ENCODE peak calls at places on chromosomes 5 and 9, in five cellular contexts. One of them, this sample, is unnamed.

GRCh38 chr9:22037954-22038690 is 29.0 kb upstream of the CDKN2B start:
- DNase-seq in A549: no peak
- DNase-seq in HepG2: no peak
- DNase-seq in H1: no peak
- DNase-seq in GM12878: no peak
- DNase-seq in this sample: no peak

GRCh38 chr9:105281926-105282325 is 37.5 kb downstream of the SLC44A1 start:
- DNase-seq in A549: no peak
- DNase-seq in HepG2: no peak
- DNase-seq in H1: no peak
- DNase-seq in GM12878: no peak
- DNase-seq in this sample: no peak

GRCh38 chr5:171989276-171989675 is 17.2 kb downstream of the FBXW11 start:
- DNase-seq in A549: no peak
- DNase-seq in HepG2: no peak
- DNase-seq in H1: no peak
- DNase-seq in GM12878: peak
- DNase-seq in this sample: no peak

GRCh38 chr5:71587709-71588532 is 781 bp downstream of the MCCC2 start:
- DNase-seq in A549: peak
- DNase-seq in HepG2: peak
- DNase-seq in H1: no peak
- DNase-seq in GM12878: no peak
- DNase-seq in this sample: peak

GRCh38 chr9:110443146-110443877 is 105.6 kb upstream of the TXNDC8 start:
- DNase-seq in A549: peak
- DNase-seq in HepG2: peak
- DNase-seq in H1: no peak
- DNase-seq in GM12878: no peak
- DNase-seq in this sample: no peak

GRCh38 chr9:115913666-115914065 is 239.9 kb upstream of the PAPPA start:
- DNase-seq in A549: no peak
- DNase-seq in HepG2: no peak
- DNase-seq in H1: no peak
- DNase-seq in GM12878: no peak
- DNase-seq in this sample: no peak

GRCh38 chr9:78029601-78030552 is 1.7 kb downstream of the GNAQ start:
- DNase-seq in A549: peak
- DNase-seq in HepG2: no peak
- DNase-seq in H1: no peak
- DNase-seq in GM12878: no peak
- DNase-seq in this sample: peak

GRCh38 chr5:119400248-119400647 is 44.4 kb downstream of the TNFAIP8 start:
- DNase-seq in A549: peak
- DNase-seq in HepG2: no peak
- DNase-seq in H1: no peak
- DNase-seq in GM12878: no peak
- DNase-seq in this sample: no peak

GRCh38 chr9:92724528-92725265 is 39.9 kb downstream of the BICD2 start:
- DNase-seq in A549: no peak
- DNase-seq in HepG2: no peak
- DNase-seq in H1: no peak
- DNase-seq in GM12878: no peak
- DNase-seq in this sample: no peak

GRCh38 chr5:149549461-149550266 is 1.6 kb downstream of the CSNK1A1 start:
- DNase-seq in A549: peak
- DNase-seq in HepG2: peak
- DNase-seq in H1: no peak
- DNase-seq in GM12878: peak
- DNase-seq in this sample: peak

GRCh38 chr5:6806668-6807067 is 93.4 kb downstream of the TENT4A start:
- DNase-seq in A549: no peak
- DNase-seq in HepG2: no peak
- DNase-seq in H1: no peak
- DNase-seq in GM12878: no peak
- DNase-seq in this sample: no peak

GRCh38 chr9:22452415-22453010 is 5.9 kb downstream of the DMRTA1 start:
- DNase-seq in A549: peak
- DNase-seq in HepG2: peak
- DNase-seq in H1: no peak
- DNase-seq in GM12878: no peak
- DNase-seq in this sample: no peak

GRCh38 chr5:1321576-1321975 is 23.3 kb downstream of the CLPTM1L start:
- DNase-seq in A549: no peak
- DNase-seq in HepG2: no peak
- DNase-seq in H1: no peak
- DNase-seq in GM12878: no peak
- DNase-seq in this sample: no peak

GRCh38 chr5:180115326-180116076 is 43.9 kb upstream of the RNF130 start:
- DNase-seq in A549: no peak
- DNase-seq in HepG2: no peak
- DNase-seq in H1: no peak
- DNase-seq in GM12878: no peak
- DNase-seq in this sample: no peak

GRCh38 chr5:124764992-124765611 is 18.7 kb upstream of the ZNF608 start:
- DNase-seq in A549: no peak
- DNase-seq in HepG2: peak
- DNase-seq in H1: no peak
- DNase-seq in GM12878: no peak
- DNase-seq in this sample: no peak

GRCh38 chr5:124760608-124761390 is 14.4 kb upstream of the ZNF608 start:
- DNase-seq in A549: no peak
- DNase-seq in HepG2: no peak
- DNase-seq in H1: no peak
- DNase-seq in GM12878: no peak
- DNase-seq in this sample: no peak

GRCh38 chr5:124764585-124764984 is 18.1 kb upstream of the ZNF608 start:
- DNase-seq in A549: no peak
- DNase-seq in HepG2: no peak
- DNase-seq in H1: no peak
- DNase-seq in GM12878: no peak
- DNase-seq in this sample: no peak
- TF ChIP-seq KDM1A in A549: no peak
- TF ChIP-seq KDM1A in HepG2: no peak
- TF ChIP-seq KDM1A in H1: no peak
- TF ChIP-seq KDM1A in GM12878: no peak
- TF ChIP-seq KDM1A in this sample: no peak

GRCh38 chr5:158979749-158980521 is 119.8 kb downstream of the EBF1 start:
- DNase-seq in A549: peak
- DNase-seq in HepG2: no peak
- DNase-seq in H1: no peak
- DNase-seq in GM12878: no peak
- DNase-seq in this sample: no peak
- TF ChIP-seq HDAC2 in A549: no peak
- TF ChIP-seq HDAC2 in HepG2: no peak
- TF ChIP-seq HDAC2 in H1: no peak
- TF ChIP-seq HDAC2 in GM12878: no peak
- TF ChIP-seq HDAC2 in this sample: no peak

GRCh38 chr5:59424515-59424914 is 469.0 kb downstream of the PDE4D start:
- DNase-seq in A549: no peak
- DNase-seq in HepG2: no peak
- DNase-seq in H1: no peak
- DNase-seq in GM12878: no peak
- DNase-seq in this sample: no peak
- TF ChIP-seq KDM1A in A549: no peak
- TF ChIP-seq KDM1A in HepG2: no peak
- TF ChIP-seq KDM1A in H1: no peak
- TF ChIP-seq KDM1A in GM12878: no peak
- TF ChIP-seq KDM1A in this sample: no peak

DNA sequence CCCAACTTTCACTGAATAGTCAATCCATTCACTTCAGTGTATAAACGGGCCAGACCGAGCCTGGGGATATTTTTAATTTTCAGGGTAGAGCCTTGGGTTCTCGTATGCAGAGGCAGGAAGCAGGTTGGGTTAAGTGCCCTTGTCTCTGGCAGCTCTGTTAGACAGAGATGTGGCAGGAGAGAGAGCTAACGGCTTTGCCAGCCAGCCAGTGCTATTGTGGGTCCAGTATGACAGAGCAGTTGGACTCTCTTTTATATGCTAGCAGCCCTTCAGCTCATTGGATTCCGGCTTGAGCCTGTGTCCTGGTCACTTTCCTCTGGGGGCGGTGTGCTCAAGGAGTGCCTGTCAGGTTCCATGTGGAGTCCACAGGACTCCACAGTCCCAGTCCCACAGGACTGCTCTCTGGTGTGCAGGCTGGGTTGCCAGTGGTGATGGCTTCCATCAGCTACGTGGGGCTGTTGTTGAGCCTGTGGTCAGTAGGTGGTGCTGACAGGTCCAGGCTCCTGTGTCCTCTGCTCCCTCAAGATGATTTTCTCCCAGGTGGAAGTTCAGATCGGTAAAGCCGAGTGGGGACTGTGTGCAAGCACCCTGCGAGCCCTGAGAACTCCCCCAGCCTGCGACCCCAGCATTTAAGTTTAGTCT is 14.3 kb downstream of the CLTA start:
- DNase-seq in A549: peak
- DNase-seq in HepG2: no peak
- DNase-seq in H1: no peak
- DNase-seq in GM12878: no peak
- DNase-seq in this sample: no peak
- TF ChIP-seq HDAC2 in A549: no peak
- TF ChIP-seq HDAC2 in HepG2: no peak
- TF ChIP-seq HDAC2 in H1: no peak
- TF ChIP-seq HDAC2 in GM12878: no peak
- TF ChIP-seq HDAC2 in this sample: no peak

GRCh38 chr5:112737472-112738179 is at the start of gene APC:
- DNase-seq in A549: peak
- DNase-seq in HepG2: peak
- DNase-seq in H1: peak
- DNase-seq in GM12878: peak
- DNase-seq in this sample: peak
- TF ChIP-seq KDM1A in A549: no peak
- TF ChIP-seq KDM1A in HepG2: no peak
- TF ChIP-seq KDM1A in H1: no peak
- TF ChIP-seq KDM1A in GM12878: no peak
- TF ChIP-seq KDM1A in this sample: peak

This sample was measured in K562.